ENCODE peak calls at places on chromosomes 7 and 10, in nine cellular contexts. One of them, this sample, is unnamed.

GRCh38 chr7:133394369-133394768 is 141.5 kb downstream of the EXOC4 start:
- DNase-seq in M059J: no peak
- DNase-seq in GM13977: no peak
- DNase-seq in ovary: no peak
- DNase-seq in LoVo: no peak
- DNase-seq in RCC 7860: no peak
- DNase-seq in germinal center: no peak
- DNase-seq in fibroblast of mammary gland: no peak
- DNase-seq in EH: no peak
- DNase-seq in this sample: no peak

GRCh38 chr10:86361134-86362128 is 5.2 kb downstream of the GRID1 start:
- DNase-seq in M059J: no peak
- DNase-seq in GM13977: no peak
- DNase-seq in ovary: peak; percentile 2
- DNase-seq in LoVo: no peak
- DNase-seq in RCC 7860: no peak
- DNase-seq in germinal center: no peak
- DNase-seq in fibroblast of mammary gland: no peak
- DNase-seq in EH: no peak
- DNase-seq in this sample: no peak

GRCh38 chr10:98212204-98212603 is 55.8 kb downstream of the LOXL4 start:
- DNase-seq in M059J: peak; percentile 4
- DNase-seq in GM13977: no peak
- DNase-seq in ovary: no peak
- DNase-seq in LoVo: no peak
- DNase-seq in RCC 7860: no peak
- DNase-seq in germinal center: no peak
- DNase-seq in fibroblast of mammary gland: no peak
- DNase-seq in EH: no peak
- DNase-seq in this sample: peak; percentile 82

GRCh38 chr7:5420841-5421625 is 2.6 kb downstream of the TNRC18 start:
- DNase-seq in M059J: peak; percentile 27
- DNase-seq in GM13977: no peak
- DNase-seq in ovary: no peak
- DNase-seq in LoVo: no peak
- DNase-seq in RCC 7860: no peak
- DNase-seq in germinal center: no peak
- DNase-seq in fibroblast of mammary gland: no peak
- DNase-seq in EH: peak; percentile 19
- DNase-seq in this sample: peak; percentile 35

GRCh38 chr7:150879345-150879744 is 27.0 kb downstream of the AOC1 start:
- DNase-seq in M059J: peak; percentile 30
- DNase-seq in GM13977: no peak
- DNase-seq in ovary: no peak
- DNase-seq in LoVo: no peak
- DNase-seq in RCC 7860: no peak
- DNase-seq in germinal center: no peak
- DNase-seq in fibroblast of mammary gland: peak; percentile 43
- DNase-seq in EH: peak; percentile 3
- DNase-seq in this sample: no peak

GRCh38 chr7:91557789-91558396 is 293.7 kb downstream of the FZD1 start:
- DNase-seq in M059J: peak; percentile 100
- DNase-seq in GM13977: peak; percentile 37
- DNase-seq in ovary: no peak
- DNase-seq in LoVo: peak; percentile 78
- DNase-seq in RCC 7860: peak; percentile 99
- DNase-seq in germinal center: no peak
- DNase-seq in fibroblast of mammary gland: peak; percentile 97
- DNase-seq in EH: peak; percentile 71
- DNase-seq in this sample: peak; percentile 86

GRCh38 chr7:151773795-151774194 is 103.1 kb downstream of the PRKAG2 start:
- DNase-seq in M059J: no peak
- DNase-seq in GM13977: no peak
- DNase-seq in ovary: no peak
- DNase-seq in LoVo: no peak
- DNase-seq in RCC 7860: no peak
- DNase-seq in germinal center: no peak
- DNase-seq in fibroblast of mammary gland: no peak
- DNase-seq in EH: no peak
- DNase-seq in this sample: no peak

GRCh38 chr10:77634939-77635338 is 2.7 kb downstream of the KCNMA1 start:
- DNase-seq in M059J: no peak
- DNase-seq in GM13977: no peak
- DNase-seq in ovary: no peak
- DNase-seq in LoVo: no peak
- DNase-seq in RCC 7860: no peak
- DNase-seq in germinal center: no peak
- DNase-seq in fibroblast of mammary gland: no peak
- DNase-seq in EH: no peak
- DNase-seq in this sample: no peak